ENCODE peak calls at places on chromosomes 2 and 18, in five cellular contexts. One of them, this sample, is unnamed. For H3K36me3, the result is how much of the 10 kb centered on the place peaks cover.

GRCh38 chr2:209331291-209331844 is 92.5 kb upstream of the MAP2 start:
- DNase-seq in BJ: no peak
- DNase-seq in neural progenitor cell: peak
- DNase-seq in mammary epithelial cell: peak
- DNase-seq in HepG2: peak
- DNase-seq in this sample: peak

GRCh38 chr2:71934595-71935263 is 212.9 kb downstream of the CYP26B1 start:
- DNase-seq in BJ: no peak
- DNase-seq in neural progenitor cell: no peak
- DNase-seq in mammary epithelial cell: no peak
- DNase-seq in HepG2: no peak
- DNase-seq in this sample: no peak

GRCh38 chr2:130353291-130354134 is 2.3 kb upstream of the PTPN18 start:
- DNase-seq in BJ: no peak
- DNase-seq in neural progenitor cell: no peak
- DNase-seq in mammary epithelial cell: no peak
- DNase-seq in HepG2: no peak
- DNase-seq in this sample: no peak

GRCh38 chr2:65402339-65402738 is 30.1 kb downstream of the SPRED2 start:
- DNase-seq in BJ: no peak
- DNase-seq in neural progenitor cell: no peak
- DNase-seq in mammary epithelial cell: no peak
- DNase-seq in HepG2: no peak
- DNase-seq in this sample: no peak

GRCh38 chr2:237581751-237582746 is 8.5 kb downstream of the RAB17 start:
- DNase-seq in BJ: no peak
- DNase-seq in neural progenitor cell: peak
- DNase-seq in mammary epithelial cell: no peak
- DNase-seq in HepG2: peak
- DNase-seq in this sample: peak

GRCh38 chr2:230944123-230944653 is 19.1 kb upstream of the GPR55 start:
- DNase-seq in BJ: no peak
- DNase-seq in neural progenitor cell: no peak
- DNase-seq in mammary epithelial cell: no peak
- DNase-seq in HepG2: no peak
- DNase-seq in this sample: no peak

GRCh38 chr18:25561923-25562322 is 210.0 kb upstream of the ZNF521 start:
- DNase-seq in BJ: no peak
- DNase-seq in neural progenitor cell: peak
- DNase-seq in mammary epithelial cell: peak
- DNase-seq in HepG2: peak
- DNase-seq in this sample: no peak

GRCh38 chr18:24112874-24113615 is 25.8 kb upstream of the CABYR start:
- DNase-seq in BJ: no peak
- DNase-seq in neural progenitor cell: no peak
- DNase-seq in mammary epithelial cell: peak
- DNase-seq in HepG2: peak
- DNase-seq in this sample: peak

GRCh38 chr18:75896865-75897264 is 469.4 kb upstream of the SMIM21 start:
- DNase-seq in BJ: no peak
- DNase-seq in neural progenitor cell: peak
- DNase-seq in mammary epithelial cell: peak
- DNase-seq in HepG2: peak
- DNase-seq in this sample: peak

GRCh38 chr2:198143156-198143555 is 338.8 kb downstream of the PLCL1 start:
- DNase-seq in BJ: no peak
- DNase-seq in neural progenitor cell: no peak
- DNase-seq in mammary epithelial cell: no peak
- DNase-seq in HepG2: no peak
- DNase-seq in this sample: no peak

DNA sequence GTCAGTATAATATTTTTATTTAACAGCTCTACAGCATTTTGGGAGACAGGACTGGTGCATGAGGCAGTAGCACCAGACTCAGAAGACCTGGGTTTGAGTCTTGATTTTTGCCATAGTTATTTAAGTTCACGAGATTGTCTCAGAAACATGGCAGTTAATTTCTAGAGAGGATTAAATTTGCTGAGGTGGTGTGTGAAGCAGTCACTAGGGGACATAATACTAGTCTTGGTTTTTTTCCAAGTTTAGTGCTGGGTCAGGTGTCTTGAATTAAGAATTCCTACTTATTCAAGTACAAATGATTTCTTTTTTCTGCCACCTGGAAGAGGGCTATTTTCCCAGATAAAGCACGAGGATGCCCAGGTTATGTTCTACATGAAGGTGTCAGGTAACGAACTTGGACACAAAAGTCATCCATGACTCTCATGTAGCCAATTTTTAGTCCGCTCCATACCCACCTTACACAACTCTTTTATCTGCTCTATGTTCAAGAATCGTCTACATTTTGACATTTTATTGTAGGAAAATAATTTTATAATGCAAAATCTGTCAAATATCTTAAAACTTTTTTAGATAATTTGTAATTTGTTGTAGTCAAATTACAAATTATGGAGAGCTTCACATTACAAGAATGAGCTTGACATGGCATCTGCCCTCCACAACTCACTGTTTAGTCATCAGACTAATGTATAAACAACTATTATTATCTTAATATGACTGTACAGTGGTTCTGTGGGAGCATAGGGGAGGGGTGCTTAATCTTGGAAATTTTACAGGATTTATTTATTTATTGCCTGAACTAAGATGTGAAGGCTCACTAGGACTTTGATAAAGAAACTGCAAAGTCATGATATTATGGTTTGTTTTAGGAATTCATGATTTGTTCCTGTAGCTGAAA is 1.6 kb downstream of the MARCHF7 start:
- DNase-seq in BJ: no peak
- DNase-seq in neural progenitor cell: no peak
- DNase-seq in mammary epithelial cell: peak
- DNase-seq in HepG2: peak
- DNase-seq in this sample: peak
- TF ChIP-seq CTCF in BJ: no peak
- TF ChIP-seq CTCF in neural progenitor cell: no peak
- TF ChIP-seq CTCF in mammary epithelial cell: no peak
- TF ChIP-seq CTCF in HepG2: no peak
- TF ChIP-seq CTCF in this sample: no peak

DNA sequence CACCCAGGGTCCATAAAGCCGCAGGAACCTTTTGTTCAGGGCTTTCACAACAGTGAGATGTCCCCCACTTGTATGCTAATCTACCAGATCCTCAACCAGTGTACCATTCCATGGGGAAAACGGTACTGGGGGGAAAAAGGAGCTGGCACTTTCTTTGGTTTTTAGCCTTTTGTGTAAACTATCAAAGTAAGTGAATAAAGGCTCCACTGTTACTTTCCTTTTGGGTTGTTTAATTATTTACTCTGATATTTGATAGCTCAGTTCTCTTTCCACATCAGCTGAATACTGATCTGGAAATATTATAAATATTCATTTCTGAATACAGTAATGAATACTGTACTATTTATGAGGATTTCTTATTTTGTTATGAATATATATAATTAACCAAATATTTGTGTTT is 20.3 kb downstream of the HADHA start:
- DNase-seq in BJ: no peak
- DNase-seq in neural progenitor cell: no peak
- DNase-seq in mammary epithelial cell: no peak
- DNase-seq in HepG2: no peak
- DNase-seq in this sample: no peak
- H3K36me3 ChIP-seq in BJ: under half
- H3K36me3 ChIP-seq in neural progenitor cell: under half
- H3K36me3 ChIP-seq in mammary epithelial cell: under half
- H3K36me3 ChIP-seq in HepG2: under half
- H3K36me3 ChIP-seq in this sample: under half

DNA sequence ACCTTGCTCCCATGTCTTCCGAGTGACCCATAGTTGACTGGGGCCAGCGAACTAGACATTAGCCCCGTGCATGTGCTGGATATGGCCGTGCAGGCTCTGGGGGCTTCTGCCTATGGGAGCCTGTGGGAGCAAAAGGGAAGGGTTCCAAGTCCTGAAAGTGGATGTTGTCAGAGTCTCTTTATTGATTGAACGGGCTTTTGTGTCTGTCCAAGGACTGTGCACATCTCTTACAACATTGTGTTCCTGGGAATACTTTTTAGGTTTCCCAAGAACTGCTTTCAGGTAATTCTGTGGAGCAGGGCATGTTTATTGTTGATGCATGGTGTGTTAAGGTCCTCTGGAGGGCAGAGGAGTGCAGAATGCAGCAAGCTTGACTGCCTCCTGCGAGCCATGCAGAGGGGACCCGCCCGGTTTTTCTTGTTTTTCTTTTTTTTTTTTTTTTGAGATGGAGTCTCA is 5.0 kb downstream of the RNF144A start:
- DNase-seq in BJ: no peak
- DNase-seq in neural progenitor cell: peak
- DNase-seq in mammary epithelial cell: no peak
- DNase-seq in HepG2: peak
- DNase-seq in this sample: peak
- TF ChIP-seq CTCF in BJ: no peak
- TF ChIP-seq CTCF in neural progenitor cell: peak
- TF ChIP-seq CTCF in mammary epithelial cell: no peak
- TF ChIP-seq CTCF in HepG2: peak
- TF ChIP-seq CTCF in this sample: no peak

DNA sequence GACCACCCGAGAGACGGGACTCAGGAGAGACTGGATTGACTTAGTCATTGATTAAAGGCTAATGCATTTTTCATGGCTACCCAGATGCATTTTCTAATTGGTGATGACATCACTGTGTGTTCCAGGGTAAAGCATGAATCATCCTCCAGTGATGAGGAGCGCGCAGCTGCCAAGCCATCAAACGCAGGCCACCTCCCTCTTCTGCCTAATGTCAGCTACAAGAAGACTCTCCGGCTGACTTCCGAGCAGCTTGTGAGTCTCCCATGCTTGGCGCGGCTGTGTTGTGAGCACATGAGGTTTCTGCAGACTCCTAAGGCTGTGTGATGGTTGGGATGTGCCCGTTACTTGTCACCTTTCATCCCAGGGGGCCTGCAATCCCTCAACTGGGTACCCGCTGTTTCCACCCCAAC is 56.4 kb downstream of the LPIN1 start:
- DNase-seq in BJ: no peak
- DNase-seq in neural progenitor cell: no peak
- DNase-seq in mammary epithelial cell: no peak
- DNase-seq in HepG2: no peak
- DNase-seq in this sample: peak
- H3K36me3 ChIP-seq in BJ: under half
- H3K36me3 ChIP-seq in neural progenitor cell: under half
- H3K36me3 ChIP-seq in mammary epithelial cell: under half
- H3K36me3 ChIP-seq in HepG2: under half
- H3K36me3 ChIP-seq in this sample: under half

GRCh38 chr18:35027206-35027605 is 14.0 kb upstream of the MAPRE2 start:
- DNase-seq in BJ: no peak
- DNase-seq in neural progenitor cell: no peak
- DNase-seq in mammary epithelial cell: no peak
- DNase-seq in HepG2: no peak
- DNase-seq in this sample: no peak

GRCh38 chr18:35024196-35024595 is 17.0 kb upstream of the MAPRE2 start:
- DNase-seq in BJ: no peak
- DNase-seq in neural progenitor cell: no peak
- DNase-seq in mammary epithelial cell: no peak
- DNase-seq in HepG2: no peak
- DNase-seq in this sample: peak

GRCh38 chr18:35024965-35025364 is 16.2 kb upstream of the MAPRE2 start:
- DNase-seq in BJ: peak
- DNase-seq in neural progenitor cell: no peak
- DNase-seq in mammary epithelial cell: no peak
- DNase-seq in HepG2: peak
- DNase-seq in this sample: peak

GRCh38 chr18:35028556-35028955 is 12.7 kb upstream of the MAPRE2 start:
- DNase-seq in BJ: no peak
- DNase-seq in neural progenitor cell: no peak
- DNase-seq in mammary epithelial cell: no peak
- DNase-seq in HepG2: no peak
- DNase-seq in this sample: no peak

DNA sequence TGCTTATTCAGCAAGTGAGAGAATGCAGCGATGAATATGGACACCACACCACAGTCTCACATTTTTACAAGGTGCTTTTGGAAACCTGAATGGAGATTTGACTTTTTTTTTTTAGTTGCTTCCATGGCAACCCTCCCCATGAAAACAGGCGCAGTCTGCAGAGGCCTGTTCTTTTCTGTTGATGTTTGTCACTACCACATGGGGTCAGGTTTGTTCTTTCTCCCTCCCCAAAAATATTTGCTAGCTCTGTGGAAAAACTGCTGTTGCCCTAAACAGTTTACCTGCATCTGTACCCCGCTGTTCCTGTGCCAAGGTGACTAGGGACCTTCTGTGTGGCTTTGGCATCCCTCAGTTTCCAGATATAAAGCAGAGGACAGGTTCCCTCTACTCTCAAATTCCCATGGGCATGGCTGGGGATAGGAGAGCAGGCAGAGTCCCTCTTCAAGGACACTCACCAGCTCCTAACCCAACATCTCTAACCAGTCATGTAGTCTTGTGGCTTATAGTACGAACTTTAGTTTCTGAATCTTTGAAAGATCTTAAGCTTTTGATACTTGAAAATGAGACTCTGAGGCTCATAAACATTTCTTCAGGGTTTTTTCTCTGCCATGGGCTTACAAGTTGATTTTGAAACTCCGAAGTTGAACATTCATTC is 14.7 kb upstream of the MAPRE2 start:
- DNase-seq in BJ: no peak
- DNase-seq in neural progenitor cell: peak
- DNase-seq in mammary epithelial cell: no peak
- DNase-seq in HepG2: no peak
- DNase-seq in this sample: no peak
- TF ChIP-seq CTCF in BJ: no peak
- TF ChIP-seq CTCF in neural progenitor cell: peak
- TF ChIP-seq CTCF in mammary epithelial cell: no peak
- TF ChIP-seq CTCF in HepG2: peak
- TF ChIP-seq CTCF in this sample: no peak